ENCODE peak calls at places on chromosomes 2 and 18, in ten cellular contexts. One of them, this sample, is unnamed.
A peak's percentile ranks its signal among the peaks of the same experiment; 100 is the strongest.

GRCh38 chr2:9142551-9143263 is 63.9 kb upstream of the ASAP2 start:
- DNase-seq in brain microvascular endothelial cell: peak; percentile 85
- DNase-seq in fibroblast of lung: peak; percentile 93
- DNase-seq in tibial artery: peak; percentile 81
- DNase-seq in spleen: peak; percentile 94
- DNase-seq in hepatocyte: peak; percentile 91
- DNase-seq in stomach: peak; percentile 89
- DNase-seq in AG04450: peak; percentile 84
- DNase-seq in suprapubic skin: peak; percentile 92
- DNase-seq in heart left ventricle: peak; percentile 88
- DNase-seq in this sample: peak; percentile 86

GRCh38 chr2:232028631-232029030 is 67.1 kb downstream of the DIS3L2 start:
- DNase-seq in brain microvascular endothelial cell: peak; percentile 9
- DNase-seq in fibroblast of lung: peak; percentile 91
- DNase-seq in tibial artery: no peak
- DNase-seq in spleen: no peak
- DNase-seq in hepatocyte: no peak
- DNase-seq in stomach: no peak
- DNase-seq in AG04450: no peak
- DNase-seq in suprapubic skin: no peak
- DNase-seq in heart left ventricle: peak; percentile 64
- DNase-seq in this sample: no peak

GRCh38 chr2:15766303-15766861 is 174.0 kb upstream of the MYCN start:
- DNase-seq in brain microvascular endothelial cell: no peak
- DNase-seq in fibroblast of lung: no peak
- DNase-seq in tibial artery: no peak
- DNase-seq in spleen: no peak
- DNase-seq in hepatocyte: no peak
- DNase-seq in stomach: no peak
- DNase-seq in AG04450: no peak
- DNase-seq in suprapubic skin: no peak
- DNase-seq in heart left ventricle: no peak
- DNase-seq in this sample: no peak

GRCh38 chr18:22844184-22844583 is 88.9 kb upstream of the RBBP8 start:
- DNase-seq in brain microvascular endothelial cell: no peak
- DNase-seq in fibroblast of lung: no peak
- DNase-seq in tibial artery: no peak
- DNase-seq in spleen: no peak
- DNase-seq in hepatocyte: no peak
- DNase-seq in stomach: no peak
- DNase-seq in AG04450: no peak
- DNase-seq in suprapubic skin: no peak
- DNase-seq in heart left ventricle: no peak
- DNase-seq in this sample: no peak

GRCh38 chr2:31138037-31138962 is at the start of gene GALNT14:
- DNase-seq in brain microvascular endothelial cell: peak; percentile 16
- DNase-seq in fibroblast of lung: peak; percentile 19
- DNase-seq in tibial artery: peak; percentile 27
- DNase-seq in spleen: peak; percentile 94
- DNase-seq in hepatocyte: peak; percentile 81
- DNase-seq in stomach: peak; percentile 53
- DNase-seq in AG04450: no peak
- DNase-seq in suprapubic skin: no peak
- DNase-seq in heart left ventricle: peak; percentile 51
- DNase-seq in this sample: peak; percentile 48

GRCh38 chr2:235793163-235793752 is 299.4 kb downstream of the AGAP1 start:
- DNase-seq in brain microvascular endothelial cell: no peak
- DNase-seq in fibroblast of lung: no peak
- DNase-seq in tibial artery: no peak
- DNase-seq in spleen: peak; percentile 64
- DNase-seq in hepatocyte: peak; percentile 43
- DNase-seq in stomach: no peak
- DNase-seq in AG04450: no peak
- DNase-seq in suprapubic skin: no peak
- DNase-seq in heart left ventricle: peak; percentile 61
- DNase-seq in this sample: no peak

GRCh38 chr18:79552696-79553095 is 126.9 kb upstream of the CTDP1 start:
- DNase-seq in brain microvascular endothelial cell: no peak
- DNase-seq in fibroblast of lung: no peak
- DNase-seq in tibial artery: no peak
- DNase-seq in spleen: no peak
- DNase-seq in hepatocyte: no peak
- DNase-seq in stomach: no peak
- DNase-seq in AG04450: no peak
- DNase-seq in suprapubic skin: no peak
- DNase-seq in heart left ventricle: no peak
- DNase-seq in this sample: no peak

GRCh38 chr2:168790226-168790902 is 12.1 kb upstream of the NOSTRIN start:
- DNase-seq in brain microvascular endothelial cell: no peak
- DNase-seq in fibroblast of lung: no peak
- DNase-seq in tibial artery: no peak
- DNase-seq in spleen: no peak
- DNase-seq in hepatocyte: no peak
- DNase-seq in stomach: no peak
- DNase-seq in AG04450: no peak
- DNase-seq in suprapubic skin: no peak
- DNase-seq in heart left ventricle: no peak
- DNase-seq in this sample: no peak

DNA sequence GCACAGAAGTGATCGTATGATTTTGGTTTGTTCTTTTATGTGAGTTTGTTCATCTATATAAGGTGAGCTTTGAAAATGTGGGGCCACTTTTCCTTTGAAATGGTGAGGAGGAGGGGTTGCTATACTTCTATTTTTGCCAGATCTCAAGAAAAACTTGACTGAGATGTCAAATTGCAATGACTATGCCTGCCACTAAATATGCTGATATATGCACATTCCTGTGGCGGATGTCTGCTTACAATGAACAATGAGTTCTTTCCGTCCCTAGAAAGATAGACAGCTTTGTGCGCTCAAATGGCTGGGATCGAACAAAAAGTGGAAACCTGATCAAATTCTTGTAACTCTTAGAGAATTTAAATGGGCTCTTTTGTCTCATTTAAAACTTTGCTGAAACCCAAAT is 28.7 kb downstream of the MYT1L start:
- DNase-seq in brain microvascular endothelial cell: no peak
- DNase-seq in fibroblast of lung: no peak
- DNase-seq in tibial artery: no peak
- DNase-seq in spleen: no peak
- DNase-seq in hepatocyte: no peak
- DNase-seq in stomach: no peak
- DNase-seq in AG04450: no peak
- DNase-seq in suprapubic skin: no peak
- DNase-seq in heart left ventricle: no peak
- DNase-seq in this sample: no peak
- H3K27me3 ChIP-seq in brain microvascular endothelial cell: no peaks in the 10 kb centered on the region
- H3K27me3 ChIP-seq in fibroblast of lung: no peaks in the 10 kb centered on the region
- H3K27me3 ChIP-seq in tibial artery: no peaks in the 10 kb centered on the region
- H3K27me3 ChIP-seq in spleen: no peaks in the 10 kb centered on the region
- H3K27me3 ChIP-seq in hepatocyte: no peaks in the 10 kb centered on the region
- H3K27me3 ChIP-seq in stomach: no peaks in the 10 kb centered on the region
- H3K27me3 ChIP-seq in AG04450: no peaks in the 10 kb centered on the region
- H3K27me3 ChIP-seq in suprapubic skin: no peaks in the 10 kb centered on the region
- H3K27me3 ChIP-seq in heart left ventricle: no peaks in the 10 kb centered on the region
- H3K27me3 ChIP-seq in this sample: no peaks in the 10 kb centered on the region

GRCh38 chr2:152646775-152647174 is 70.5 kb downstream of the PRPF40A start:
- DNase-seq in brain microvascular endothelial cell: peak; percentile 85
- DNase-seq in fibroblast of lung: peak; percentile 69
- DNase-seq in tibial artery: no peak
- DNase-seq in spleen: no peak
- DNase-seq in hepatocyte: peak; percentile 46
- DNase-seq in stomach: no peak
- DNase-seq in AG04450: peak; percentile 80
- DNase-seq in suprapubic skin: no peak
- DNase-seq in heart left ventricle: no peak
- DNase-seq in this sample: no peak

GRCh38 chr2:152647417-152648010 is 69.7 kb downstream of the PRPF40A start:
- DNase-seq in brain microvascular endothelial cell: no peak
- DNase-seq in fibroblast of lung: peak; percentile 68
- DNase-seq in tibial artery: peak; percentile 38
- DNase-seq in spleen: no peak
- DNase-seq in hepatocyte: peak; percentile 30
- DNase-seq in stomach: peak; percentile 81
- DNase-seq in AG04450: no peak
- DNase-seq in suprapubic skin: peak; percentile 71
- DNase-seq in heart left ventricle: peak; percentile 85
- DNase-seq in this sample: peak; percentile 75

GRCh38 chr2:152649997-152650396 is 67.3 kb downstream of the PRPF40A start:
- DNase-seq in brain microvascular endothelial cell: no peak
- DNase-seq in fibroblast of lung: no peak
- DNase-seq in tibial artery: no peak
- DNase-seq in spleen: no peak
- DNase-seq in hepatocyte: no peak
- DNase-seq in stomach: no peak
- DNase-seq in AG04450: no peak
- DNase-seq in suprapubic skin: no peak
- DNase-seq in heart left ventricle: no peak
- DNase-seq in this sample: no peak

GRCh38 chr2:152646264-152646663 is 71.0 kb downstream of the PRPF40A start:
- DNase-seq in brain microvascular endothelial cell: no peak
- DNase-seq in fibroblast of lung: no peak
- DNase-seq in tibial artery: no peak
- DNase-seq in spleen: no peak
- DNase-seq in hepatocyte: no peak
- DNase-seq in stomach: no peak
- DNase-seq in AG04450: no peak
- DNase-seq in suprapubic skin: no peak
- DNase-seq in heart left ventricle: no peak
- DNase-seq in this sample: no peak

DNA sequence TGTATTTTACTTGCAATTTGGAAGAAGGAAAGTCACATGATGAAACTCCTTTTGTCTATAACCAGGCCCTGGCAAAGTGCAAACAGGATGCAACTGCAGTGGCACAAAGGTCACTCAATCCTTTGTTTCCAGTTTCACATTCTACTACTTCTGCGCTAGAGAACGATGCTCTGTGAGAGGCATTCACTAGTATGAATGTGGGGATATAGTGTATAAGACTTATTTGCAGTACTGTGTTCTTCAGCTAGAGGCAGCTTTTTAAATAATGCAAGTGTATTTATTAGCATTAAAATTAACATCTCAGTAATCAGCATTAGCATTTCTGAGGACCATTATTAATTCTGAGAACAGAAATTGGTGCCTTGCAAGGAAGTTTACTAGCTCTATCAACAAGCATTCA is 68.9 kb downstream of the PRPF40A start:
- DNase-seq in brain microvascular endothelial cell: no peak
- DNase-seq in fibroblast of lung: peak; percentile 53
- DNase-seq in tibial artery: no peak
- DNase-seq in spleen: no peak
- DNase-seq in hepatocyte: no peak
- DNase-seq in stomach: no peak
- DNase-seq in AG04450: no peak
- DNase-seq in suprapubic skin: no peak
- DNase-seq in heart left ventricle: no peak
- DNase-seq in this sample: no peak
- TF ChIP-seq CTCF in brain microvascular endothelial cell: peak; percentile 23
- TF ChIP-seq CTCF in fibroblast of lung: peak; percentile 49
- TF ChIP-seq CTCF in tibial artery: peak; percentile 16
- TF ChIP-seq CTCF in spleen: no peak
- TF ChIP-seq CTCF in hepatocyte: peak; percentile 21
- TF ChIP-seq CTCF in stomach: peak; percentile 6
- TF ChIP-seq CTCF in AG04450: peak; percentile 40
- TF ChIP-seq CTCF in suprapubic skin: no peak
- TF ChIP-seq CTCF in heart left ventricle: peak; percentile 24
- TF ChIP-seq CTCF in this sample: no peak

GRCh38 chr2:238322001-238322411 is 1.7 kb downstream of the TRAF3IP1 start:
- DNase-seq in brain microvascular endothelial cell: no peak
- DNase-seq in fibroblast of lung: no peak
- DNase-seq in tibial artery: no peak
- DNase-seq in spleen: no peak
- DNase-seq in hepatocyte: no peak
- DNase-seq in stomach: peak; percentile 9
- DNase-seq in AG04450: no peak
- DNase-seq in suprapubic skin: peak; percentile 61
- DNase-seq in heart left ventricle: no peak
- DNase-seq in this sample: no peak

GRCh38 chr2:238325694-238326093 is 5.4 kb downstream of the TRAF3IP1 start:
- DNase-seq in brain microvascular endothelial cell: no peak
- DNase-seq in fibroblast of lung: no peak
- DNase-seq in tibial artery: no peak
- DNase-seq in spleen: no peak
- DNase-seq in hepatocyte: no peak
- DNase-seq in stomach: no peak
- DNase-seq in AG04450: no peak
- DNase-seq in suprapubic skin: no peak
- DNase-seq in heart left ventricle: no peak
- DNase-seq in this sample: no peak

GRCh38 chr2:238320246-238320647 is at the start of gene TRAF3IP1:
- DNase-seq in brain microvascular endothelial cell: peak; percentile 81
- DNase-seq in fibroblast of lung: peak; percentile 90
- DNase-seq in tibial artery: peak; percentile 90
- DNase-seq in spleen: peak; percentile 96
- DNase-seq in hepatocyte: peak; percentile 98
- DNase-seq in stomach: peak; percentile 97
- DNase-seq in AG04450: peak; percentile 68
- DNase-seq in suprapubic skin: peak; percentile 96
- DNase-seq in heart left ventricle: peak; percentile 94
- DNase-seq in this sample: peak; percentile 97

GRCh38 chr2:238320648-238321281 is 447 bp downstream of the TRAF3IP1 start:
- DNase-seq in brain microvascular endothelial cell: no peak
- DNase-seq in fibroblast of lung: peak; percentile 8
- DNase-seq in tibial artery: no peak
- DNase-seq in spleen: no peak
- DNase-seq in hepatocyte: peak; percentile 46
- DNase-seq in stomach: no peak
- DNase-seq in AG04450: no peak
- DNase-seq in suprapubic skin: peak; percentile 70
- DNase-seq in heart left ventricle: no peak
- DNase-seq in this sample: peak; percentile 73

DNA sequence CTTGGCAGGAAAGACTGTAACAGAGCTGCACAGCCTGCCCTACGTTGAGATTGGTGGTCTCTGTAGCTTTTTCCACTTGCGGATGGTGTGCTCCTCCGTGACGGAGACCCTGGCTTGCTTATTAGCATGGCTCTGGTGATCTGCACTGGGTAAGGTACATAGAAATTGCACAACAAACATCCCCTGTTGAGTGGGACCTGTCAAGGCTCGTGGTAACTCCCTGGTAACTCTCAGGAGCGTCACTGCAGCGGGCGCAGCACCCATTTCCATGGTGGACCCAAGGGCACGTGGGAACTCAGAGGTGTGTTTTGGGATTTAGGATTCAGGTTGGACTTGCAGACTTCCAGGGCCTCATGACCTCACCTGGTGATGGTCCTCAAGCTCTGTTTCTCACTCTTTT is 1.1 kb downstream of the TRAF3IP1 start:
- DNase-seq in brain microvascular endothelial cell: no peak
- DNase-seq in fibroblast of lung: no peak
- DNase-seq in tibial artery: no peak
- DNase-seq in spleen: no peak
- DNase-seq in hepatocyte: no peak
- DNase-seq in stomach: no peak
- DNase-seq in AG04450: no peak
- DNase-seq in suprapubic skin: peak; percentile 55
- DNase-seq in heart left ventricle: no peak
- DNase-seq in this sample: no peak
- H3K4me3 ChIP-seq in brain microvascular endothelial cell: peak overlapping the region; percentile 64
- H3K4me3 ChIP-seq in fibroblast of lung: peak overlapping the region; percentile 63
- H3K4me3 ChIP-seq in tibial artery: peak overlapping the region; percentile 92
- H3K4me3 ChIP-seq in spleen: peak overlapping the region; percentile 84
- H3K4me3 ChIP-seq in hepatocyte: no peak overlapping the region
- H3K4me3 ChIP-seq in stomach: peak overlapping the region; percentile 96
- H3K4me3 ChIP-seq in AG04450: peak overlapping the region; percentile 71
- H3K4me3 ChIP-seq in suprapubic skin: peak overlapping the region; percentile 93
- H3K4me3 ChIP-seq in heart left ventricle: peak overlapping the region; percentile 83
- H3K4me3 ChIP-seq in this sample: peak overlapping the region; percentile 75

GRCh38 chr18:7011142-7011541 is 106.5 kb downstream of the LAMA1 start:
- DNase-seq in brain microvascular endothelial cell: no peak
- DNase-seq in fibroblast of lung: no peak
- DNase-seq in tibial artery: no peak
- DNase-seq in spleen: no peak
- DNase-seq in hepatocyte: no peak
- DNase-seq in stomach: no peak
- DNase-seq in AG04450: no peak
- DNase-seq in suprapubic skin: no peak
- DNase-seq in heart left ventricle: no peak
- DNase-seq in this sample: no peak

GRCh38 chr18:7021994-7022840 is 95.4 kb downstream of the LAMA1 start:
- DNase-seq in brain microvascular endothelial cell: peak; percentile 32
- DNase-seq in fibroblast of lung: peak; percentile 54
- DNase-seq in tibial artery: no peak
- DNase-seq in spleen: no peak
- DNase-seq in hepatocyte: peak; percentile 83
- DNase-seq in stomach: peak; percentile 73
- DNase-seq in AG04450: no peak
- DNase-seq in suprapubic skin: no peak
- DNase-seq in heart left ventricle: no peak
- DNase-seq in this sample: no peak

GRCh38 chr18:7020995-7021777 is 96.4 kb downstream of the LAMA1 start:
- DNase-seq in brain microvascular endothelial cell: no peak
- DNase-seq in fibroblast of lung: peak; percentile 18
- DNase-seq in tibial artery: no peak
- DNase-seq in spleen: no peak
- DNase-seq in hepatocyte: no peak
- DNase-seq in stomach: no peak
- DNase-seq in AG04450: no peak
- DNase-seq in suprapubic skin: no peak
- DNase-seq in heart left ventricle: no peak
- DNase-seq in this sample: no peak

DNA sequence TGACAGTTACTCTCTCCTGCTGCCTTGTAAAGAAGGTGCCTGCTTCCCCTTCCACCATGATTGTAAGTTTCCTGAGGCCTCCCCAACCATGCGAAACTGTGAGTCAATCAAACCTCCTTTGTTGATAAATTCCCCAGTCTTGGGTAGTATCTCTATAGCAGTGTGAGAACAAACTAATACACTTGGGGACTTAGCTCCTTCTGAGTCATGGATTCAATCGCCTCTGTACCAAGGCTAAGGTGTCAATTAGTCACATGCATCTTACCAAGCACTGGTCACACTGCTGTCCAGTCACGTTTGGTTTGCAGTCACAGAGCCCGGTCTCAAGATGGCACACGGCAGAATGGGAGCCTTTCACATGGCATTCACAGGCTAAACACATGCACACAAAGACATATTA is 100.6 kb downstream of the LAMA1 start:
- DNase-seq in brain microvascular endothelial cell: no peak
- DNase-seq in fibroblast of lung: no peak
- DNase-seq in tibial artery: no peak
- DNase-seq in spleen: no peak
- DNase-seq in hepatocyte: no peak
- DNase-seq in stomach: no peak
- DNase-seq in AG04450: no peak
- DNase-seq in suprapubic skin: no peak
- DNase-seq in heart left ventricle: no peak
- DNase-seq in this sample: no peak
- H3K27me3 ChIP-seq in brain microvascular endothelial cell: no peaks in the 10 kb centered on the region
- H3K27me3 ChIP-seq in fibroblast of lung: no peaks in the 10 kb centered on the region
- H3K27me3 ChIP-seq in tibial artery: no peaks in the 10 kb centered on the region
- H3K27me3 ChIP-seq in spleen: no peaks in the 10 kb centered on the region
- H3K27me3 ChIP-seq in hepatocyte: no peaks in the 10 kb centered on the region
- H3K27me3 ChIP-seq in stomach: no peaks in the 10 kb centered on the region
- H3K27me3 ChIP-seq in AG04450: no peaks in the 10 kb centered on the region
- H3K27me3 ChIP-seq in suprapubic skin: no peaks in the 10 kb centered on the region
- H3K27me3 ChIP-seq in heart left ventricle: no peaks in the 10 kb centered on the region
- H3K27me3 ChIP-seq in this sample: no peaks in the 10 kb centered on the region

This sample was measured in pancreas.